ENCODE peak calls at places on chromosomes 7 and 10, in five cellular contexts. C is OCI-LY7, T is fibroblast of villous mesenchyme, Q is fibroblast of lung, B is fibroblast of pulmonary artery. S is an unnamed sample.
A peak's percentile ranks its signal among the peaks of the same experiment; 100 is the strongest.

GRCh38 chr10:104665174-104665573 is 24.1 kb downstream of the SORCS3 start:
- DNase-seq in C (no peak), T (no peak), Q (no peak), B (no peak), S (no peak)

GRCh38 chr7:140695381-140695780 is 1.1 kb upstream of the NDUFB2 start:
- DNase-seq in C (no peak), T (no peak), Q (no peak), B (no peak), S (no peak)

GRCh38 chr10:73786512-73786885 is 1.1 kb downstream of the ZSWIM8 start:
- DNase-seq in C (no peak), T (no peak), Q (no peak), B (no peak), S (no peak)

GRCh38 chr7:158094046-158094445 is 493.6 kb downstream of the PTPRN2 start:
- DNase-seq in C (no peak), T (no peak), Q (no peak), B (no peak), S (no peak)

GRCh38 chr7:110514973-110515372 is 576.0 kb upstream of the LRRN3 start:
- DNase-seq in C (no peak), T (no peak), Q (no peak), B (no peak), S (no peak)

GRCh38 chr10:106560925-106561640 is 603.4 kb downstream of the SORCS1 start:
- DNase-seq in C (no peak), T (peak; percentile 53), Q (peak; percentile 86), B (peak; percentile 80), S (peak; percentile 5)

GRCh38 chr10:117710181-117710798 is 167.7 kb downstream of the EMX2 start:
- DNase-seq in C (peak; percentile 2), T (no peak), Q (no peak), B (no peak), S (peak; percentile 8)

GRCh38 chr7:103140684-103141083 is 8.2 kb downstream of the NAPEPLD start:
- DNase-seq in C (no peak), T (no peak), Q (no peak), B (no peak), S (no peak)

GRCh38 chr10:116490028-116490662 is 55.6 kb upstream of the PNLIP start:
- DNase-seq in C (peak; percentile 27), T (peak; percentile 16), Q (peak; percentile 8), B (peak; percentile 38), S (peak; percentile 25)

GRCh38 chr10:116882631-116883030 is 33.3 kb downstream of the ENO4 start:
- DNase-seq in C (no peak), T (no peak), Q (no peak), B (no peak), S (no peak)

GRCh38 chr10:60677541-60678129 is 100.6 kb upstream of the CDK1 start:
- DNase-seq in C (no peak), T (no peak), Q (peak; percentile 34), B (no peak), S (no peak)

GRCh38 chr10:24351883-24352778 is 143.2 kb downstream of the KIAA1217 start:
- DNase-seq in C (no peak), T (no peak), Q (peak; percentile 82), B (no peak), S (no peak)

GRCh38 chr10:11742009-11742778 is at the start of gene ECHDC3:
- DNase-seq in C (no peak), T (peak; percentile 39), Q (peak; percentile 50), B (peak; percentile 38), S (no peak)

GRCh38 chr10:78960316-78960800 is 108.4 kb upstream of the ZMIZ1 start:
- DNase-seq in C (no peak), T (peak; percentile 81), Q (peak; percentile 97), B (peak; percentile 94), S (no peak)

GRCh38 chr10:35409094-35409582 is 72.8 kb downstream of the CCNY start:
- DNase-seq in C (no peak), T (peak; percentile 88), Q (peak; percentile 92), B (peak; percentile 82), S (peak; percentile 6)

GRCh38 chr7:41187322-41187721 is 515.6 kb downstream of the INHBA start:
- DNase-seq in C (no peak), T (no peak), Q (no peak), B (no peak), S (no peak)

GRCh38 chr7:99618726-99619125 is 2.0 kb downstream of the ZSCAN25 start:
- DNase-seq in C (no peak), T (peak; percentile 56), Q (peak; percentile 21), B (no peak), S (no peak)

GRCh38 chr10:60797200-60797599 is 18.9 kb downstream of the CDK1 start:
- DNase-seq in C (no peak), T (peak; percentile 41), Q (no peak), B (no peak), S (no peak)

GRCh38 chr10:3357729-3358128 is 185.1 kb upstream of the PITRM1 start:
- DNase-seq in C (no peak), T (no peak), Q (no peak), B (no peak), S (no peak)

GRCh38 chr7:30252885-30253795 is 31.3 kb upstream of the ZNRF2 start:
- DNase-seq in C (no peak), T (no peak), Q (peak; percentile 55), B (peak; percentile 40), S (peak; percentile 64)

GRCh38 chr7:147432068-147432467 is 1158.5 kb upstream of the C7orf33 start:
- DNase-seq in C (no peak), T (no peak), Q (peak; percentile 3), B (peak; percentile 59), S (peak; percentile 38)

GRCh38 chr7:129686063-129686462 is 74.5 kb downstream of the NRF1 start:
- DNase-seq in C (no peak), T (no peak), Q (no peak), B (no peak), S (no peak)

GRCh38 chr7:112453505-112454171 is 3.4 kb downstream of the IFRD1 start:
- DNase-seq in C (no peak), T (peak; percentile 91), Q (peak; percentile 55), B (peak; percentile 78), S (no peak)

GRCh38 chr7:6221340-6222319 is 50.8 kb downstream of the CYTH3 start:
- DNase-seq in C (no peak), T (peak; percentile 55), Q (peak; percentile 66), B (peak; percentile 44), S (peak; percentile 86)

GRCh38 chr7:27901028-27901760 is 161.2 kb downstream of the TAX1BP1 start:
- DNase-seq in C (peak; percentile 68), T (peak; percentile 70), Q (peak; percentile 46), B (peak; percentile 54), S (peak; percentile 65)

GRCh38 chr10:124204726-124205125 is 111.3 kb upstream of the CHST15 start:
- DNase-seq in C (no peak), T (no peak), Q (no peak), B (no peak), S (no peak)

GRCh38 chr7:36949711-36950600 is 225.7 kb upstream of the AOAH start:
- DNase-seq in C (no peak), T (peak; percentile 3), Q (no peak), B (peak; percentile 4), S (peak; percentile 91)

GRCh38 chr7:92747041-92747835 is 89.1 kb downstream of the CDK6 start:
- DNase-seq in C (no peak), T (no peak), Q (peak; percentile 73), B (no peak), S (no peak)

DNA sequence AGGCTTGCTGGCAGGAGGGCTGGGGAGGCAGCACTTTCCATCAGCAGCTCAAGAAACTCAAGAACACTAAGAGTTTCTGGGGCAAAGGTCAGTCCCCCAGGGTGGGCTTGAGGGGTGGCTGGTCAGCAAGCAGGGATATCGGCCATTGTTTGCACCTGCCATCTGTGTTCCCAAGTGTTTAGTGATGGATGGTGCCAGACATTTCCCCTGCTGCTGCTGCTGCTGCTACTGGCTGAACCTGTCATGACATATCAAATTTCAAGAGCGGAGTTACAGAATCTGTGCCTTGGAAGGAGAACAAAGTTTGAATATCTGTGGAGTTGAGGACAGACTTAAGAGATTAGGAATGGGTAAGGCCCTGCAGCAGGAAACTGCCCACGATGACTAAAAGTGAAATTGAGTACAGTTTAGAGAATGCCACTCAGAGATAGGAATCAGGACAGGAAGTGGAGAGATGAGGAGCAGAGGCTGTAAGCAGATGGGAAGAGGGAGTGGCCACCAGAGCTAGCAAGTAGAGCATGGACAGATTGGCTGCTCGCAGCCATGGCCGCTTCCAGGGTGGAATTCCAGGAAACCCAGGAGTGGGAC is 39.2 kb upstream of the PPP1R3C start:
- DNase-seq in C (no peak), T (peak; percentile 68), Q (peak; percentile 78), B (peak; percentile 64), S (peak; percentile 8)
- H3K4me3 ChIP-seq in C (no peak overlapping the region), T (no peak overlapping the region), Q (no peak overlapping the region), B (no peak overlapping the region), S (no peak overlapping the region)

GRCh38 chr7:105581066-105581811 is at the start of gene EFCAB10:
- DNase-seq in C (no peak), T (peak; percentile 38), Q (peak; percentile 58), B (peak; percentile 54), S (no peak)
- H3K4me3 ChIP-seq in C (no peak within 1 kb of the TSS), T (peak within 1 kb of the TSS; percentile 52), Q (peak within 1 kb of the TSS; percentile 52), B (peak within 1 kb of the TSS; percentile 48), S (no peak within 1 kb of the TSS)

DNA sequence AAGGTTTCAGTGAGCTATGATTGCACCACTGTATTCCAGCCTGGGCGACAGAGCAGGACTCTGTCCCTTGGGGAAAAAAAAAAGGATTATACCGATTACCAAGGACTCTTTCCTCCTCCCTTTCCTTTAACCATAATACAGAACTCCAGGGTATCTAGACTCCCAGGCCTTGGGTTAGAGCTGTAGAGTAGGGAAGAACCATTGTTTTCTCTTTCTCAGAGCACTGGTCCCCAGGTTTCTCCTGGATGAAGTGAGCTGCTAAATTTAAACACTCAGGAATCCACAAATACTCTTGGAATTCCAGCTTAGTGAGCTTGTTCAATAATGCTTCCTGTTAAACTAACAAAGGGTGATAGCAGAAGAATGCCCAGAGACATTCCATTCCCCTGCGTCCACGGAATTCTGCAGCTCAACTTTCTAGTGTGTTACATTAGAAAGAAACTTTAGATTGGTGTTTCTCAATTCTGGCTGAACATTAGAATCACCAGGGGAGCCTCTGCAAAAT is 14.6 kb upstream of the RPEL1 start:
- DNase-seq in C (no peak), T (peak; percentile 84), Q (peak; percentile 98), B (peak; percentile 98), S (no peak)
- H3K4me3 ChIP-seq in C (no peak overlapping the region), T (no peak overlapping the region), Q (no peak overlapping the region), B (no peak overlapping the region), S (no peak overlapping the region)

DNA sequence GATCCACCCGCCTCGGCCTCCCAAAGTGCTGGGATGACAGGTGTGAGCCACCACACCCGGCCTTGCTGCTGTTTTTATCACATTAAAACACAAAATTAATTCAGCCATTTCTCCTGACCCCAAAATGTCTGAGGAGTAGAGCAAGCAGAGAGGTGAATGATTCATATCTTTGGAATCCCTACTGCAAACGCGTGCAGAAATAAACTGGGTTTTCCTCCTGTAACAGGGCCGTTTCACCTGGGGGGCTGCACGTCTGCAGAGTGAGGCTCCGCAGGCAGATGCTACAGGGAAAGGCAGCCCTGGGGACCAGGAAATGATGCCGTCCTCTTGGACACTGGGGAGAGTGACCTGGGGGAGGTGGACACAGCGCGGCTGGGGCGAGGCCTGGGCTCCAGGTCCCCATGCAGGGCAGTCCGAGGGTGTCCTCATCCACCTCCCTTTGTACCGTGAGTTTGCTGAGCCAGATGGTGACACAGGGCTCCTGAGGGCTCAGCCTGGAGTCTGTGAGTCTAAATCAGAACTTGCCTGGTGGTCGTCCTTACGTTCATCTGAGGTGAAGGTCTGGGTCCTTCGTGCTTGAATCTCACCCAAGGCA is 41.9 kb downstream of the PDGFA start:
- DNase-seq in C (no peak), T (no peak), Q (peak; percentile 33), B (no peak), S (no peak)
- H3K4me3 ChIP-seq in C (no peak overlapping the region), T (no peak overlapping the region), Q (no peak overlapping the region), B (no peak overlapping the region), S (no peak overlapping the region)

S was measured in NB4.